ENCODE peak calls at places on chromosomes 7 and 10, in six cellular contexts. One of them, this sample, is unnamed.

GRCh38 chr7:28919510-28919909 is 38.6 kb downstream of the TRIL start:
- DNase-seq in NCI-H2081: no peak
- DNase-seq in activated naive CD4-positive, alpha-beta T cell: no peak
- DNase-seq in hepatocyte: peak; percentile 29
- DNase-seq in stimulated activated CD4-positive, alpha-beta T cell treated with anti-CD3 and anti-CD28 coated beads, Interleukin-12 subunit alpha, Interleukin-12 subunit beta, amount 100 ng/mL, for 48 hours: no peak
- DNase-seq in activated T-cell treated with anti-CD3 and anti-CD28 coated beads, Interleukin-2, amount 50 U/mL, for 1 hour: no peak
- DNase-seq in this sample: no peak

GRCh38 chr7:23915196-23915595 is 205.2 kb downstream of the STK31 start:
- DNase-seq in NCI-H2081: no peak
- DNase-seq in activated naive CD4-positive, alpha-beta T cell: no peak
- DNase-seq in hepatocyte: no peak
- DNase-seq in stimulated activated CD4-positive, alpha-beta T cell treated with anti-CD3 and anti-CD28 coated beads, Interleukin-12 subunit alpha, Interleukin-12 subunit beta, amount 100 ng/mL, for 48 hours: no peak
- DNase-seq in activated T-cell treated with anti-CD3 and anti-CD28 coated beads, Interleukin-2, amount 50 U/mL, for 1 hour: no peak
- DNase-seq in this sample: no peak

GRCh38 chr10:69489506-69490090 is 38.3 kb downstream of the TSPAN15 start:
- DNase-seq in NCI-H2081: no peak
- DNase-seq in activated naive CD4-positive, alpha-beta T cell: no peak
- DNase-seq in hepatocyte: no peak
- DNase-seq in stimulated activated CD4-positive, alpha-beta T cell treated with anti-CD3 and anti-CD28 coated beads, Interleukin-12 subunit alpha, Interleukin-12 subunit beta, amount 100 ng/mL, for 48 hours: no peak
- DNase-seq in activated T-cell treated with anti-CD3 and anti-CD28 coated beads, Interleukin-2, amount 50 U/mL, for 1 hour: no peak
- DNase-seq in this sample: no peak

GRCh38 chr10:24208661-24209420 is at the start of gene KIAA1217:
- DNase-seq in NCI-H2081: no peak
- DNase-seq in activated naive CD4-positive, alpha-beta T cell: no peak
- DNase-seq in hepatocyte: peak; percentile 75
- DNase-seq in stimulated activated CD4-positive, alpha-beta T cell treated with anti-CD3 and anti-CD28 coated beads, Interleukin-12 subunit alpha, Interleukin-12 subunit beta, amount 100 ng/mL, for 48 hours: peak; percentile 2
- DNase-seq in activated T-cell treated with anti-CD3 and anti-CD28 coated beads, Interleukin-2, amount 50 U/mL, for 1 hour: no peak
- DNase-seq in this sample: no peak

GRCh38 chr10:95391570-95392249 is 100.9 kb upstream of the PDLIM1 start:
- DNase-seq in NCI-H2081: no peak
- DNase-seq in activated naive CD4-positive, alpha-beta T cell: no peak
- DNase-seq in hepatocyte: peak; percentile 78
- DNase-seq in stimulated activated CD4-positive, alpha-beta T cell treated with anti-CD3 and anti-CD28 coated beads, Interleukin-12 subunit alpha, Interleukin-12 subunit beta, amount 100 ng/mL, for 48 hours: no peak
- DNase-seq in activated T-cell treated with anti-CD3 and anti-CD28 coated beads, Interleukin-2, amount 50 U/mL, for 1 hour: no peak
- DNase-seq in this sample: no peak

GRCh38 chr7:47227762-47228177 is 354.1 kb downstream of the TNS3 start:
- DNase-seq in NCI-H2081: no peak
- DNase-seq in activated naive CD4-positive, alpha-beta T cell: no peak
- DNase-seq in hepatocyte: peak; percentile 49
- DNase-seq in stimulated activated CD4-positive, alpha-beta T cell treated with anti-CD3 and anti-CD28 coated beads, Interleukin-12 subunit alpha, Interleukin-12 subunit beta, amount 100 ng/mL, for 48 hours: no peak
- DNase-seq in activated T-cell treated with anti-CD3 and anti-CD28 coated beads, Interleukin-2, amount 50 U/mL, for 1 hour: no peak
- DNase-seq in this sample: no peak

GRCh38 chr10:44911081-44911540 is at the start of gene TMEM72:
- DNase-seq in NCI-H2081: no peak
- DNase-seq in activated naive CD4-positive, alpha-beta T cell: no peak
- DNase-seq in hepatocyte: peak; percentile 79
- DNase-seq in stimulated activated CD4-positive, alpha-beta T cell treated with anti-CD3 and anti-CD28 coated beads, Interleukin-12 subunit alpha, Interleukin-12 subunit beta, amount 100 ng/mL, for 48 hours: no peak
- DNase-seq in activated T-cell treated with anti-CD3 and anti-CD28 coated beads, Interleukin-2, amount 50 U/mL, for 1 hour: no peak
- DNase-seq in this sample: no peak

GRCh38 chr7:87287738-87288341 is 57.6 kb upstream of the CROT start:
- DNase-seq in NCI-H2081: no peak
- DNase-seq in activated naive CD4-positive, alpha-beta T cell: no peak
- DNase-seq in hepatocyte: peak; percentile 16
- DNase-seq in stimulated activated CD4-positive, alpha-beta T cell treated with anti-CD3 and anti-CD28 coated beads, Interleukin-12 subunit alpha, Interleukin-12 subunit beta, amount 100 ng/mL, for 48 hours: no peak
- DNase-seq in activated T-cell treated with anti-CD3 and anti-CD28 coated beads, Interleukin-2, amount 50 U/mL, for 1 hour: no peak
- DNase-seq in this sample: no peak

GRCh38 chr10:114849674-114850073 is 28.1 kb downstream of the FHIP2A start:
- DNase-seq in NCI-H2081: no peak
- DNase-seq in activated naive CD4-positive, alpha-beta T cell: no peak
- DNase-seq in hepatocyte: no peak
- DNase-seq in stimulated activated CD4-positive, alpha-beta T cell treated with anti-CD3 and anti-CD28 coated beads, Interleukin-12 subunit alpha, Interleukin-12 subunit beta, amount 100 ng/mL, for 48 hours: no peak
- DNase-seq in activated T-cell treated with anti-CD3 and anti-CD28 coated beads, Interleukin-2, amount 50 U/mL, for 1 hour: no peak
- DNase-seq in this sample: no peak

GRCh38 chr10:25974897-25975459 is 40.9 kb downstream of the MYO3A start:
- DNase-seq in NCI-H2081: no peak
- DNase-seq in activated naive CD4-positive, alpha-beta T cell: no peak
- DNase-seq in hepatocyte: no peak
- DNase-seq in stimulated activated CD4-positive, alpha-beta T cell treated with anti-CD3 and anti-CD28 coated beads, Interleukin-12 subunit alpha, Interleukin-12 subunit beta, amount 100 ng/mL, for 48 hours: no peak
- DNase-seq in activated T-cell treated with anti-CD3 and anti-CD28 coated beads, Interleukin-2, amount 50 U/mL, for 1 hour: no peak
- DNase-seq in this sample: no peak

GRCh38 chr10:29648114-29648982 is 13.6 kb upstream of the SVIL start:
- DNase-seq in NCI-H2081: no peak
- DNase-seq in activated naive CD4-positive, alpha-beta T cell: no peak
- DNase-seq in hepatocyte: no peak
- DNase-seq in stimulated activated CD4-positive, alpha-beta T cell treated with anti-CD3 and anti-CD28 coated beads, Interleukin-12 subunit alpha, Interleukin-12 subunit beta, amount 100 ng/mL, for 48 hours: no peak
- DNase-seq in activated T-cell treated with anti-CD3 and anti-CD28 coated beads, Interleukin-2, amount 50 U/mL, for 1 hour: peak; percentile 42
- DNase-seq in this sample: no peak

GRCh38 chr10:130747946-130748345 is 563.6 kb downstream of the TCERG1L start:
- DNase-seq in NCI-H2081: no peak
- DNase-seq in activated naive CD4-positive, alpha-beta T cell: no peak
- DNase-seq in hepatocyte: no peak
- DNase-seq in stimulated activated CD4-positive, alpha-beta T cell treated with anti-CD3 and anti-CD28 coated beads, Interleukin-12 subunit alpha, Interleukin-12 subunit beta, amount 100 ng/mL, for 48 hours: no peak
- DNase-seq in activated T-cell treated with anti-CD3 and anti-CD28 coated beads, Interleukin-2, amount 50 U/mL, for 1 hour: no peak
- DNase-seq in this sample: no peak

GRCh38 chr10:61971016-61971350 is 69.5 kb downstream of the ARID5B start:
- DNase-seq in NCI-H2081: no peak
- DNase-seq in activated naive CD4-positive, alpha-beta T cell: no peak
- DNase-seq in hepatocyte: no peak
- DNase-seq in stimulated activated CD4-positive, alpha-beta T cell treated with anti-CD3 and anti-CD28 coated beads, Interleukin-12 subunit alpha, Interleukin-12 subunit beta, amount 100 ng/mL, for 48 hours: no peak
- DNase-seq in activated T-cell treated with anti-CD3 and anti-CD28 coated beads, Interleukin-2, amount 50 U/mL, for 1 hour: no peak
- DNase-seq in this sample: no peak

GRCh38 chr10:129741978-129742741 is 221.9 kb downstream of the EBF3 start:
- DNase-seq in NCI-H2081: no peak
- DNase-seq in activated naive CD4-positive, alpha-beta T cell: no peak
- DNase-seq in hepatocyte: no peak
- DNase-seq in stimulated activated CD4-positive, alpha-beta T cell treated with anti-CD3 and anti-CD28 coated beads, Interleukin-12 subunit alpha, Interleukin-12 subunit beta, amount 100 ng/mL, for 48 hours: no peak
- DNase-seq in activated T-cell treated with anti-CD3 and anti-CD28 coated beads, Interleukin-2, amount 50 U/mL, for 1 hour: no peak
- DNase-seq in this sample: no peak

GRCh38 chr10:132688580-132689420 is 97.1 kb downstream of the NKX6-2 start:
- DNase-seq in NCI-H2081: no peak
- DNase-seq in activated naive CD4-positive, alpha-beta T cell: no peak
- DNase-seq in hepatocyte: no peak
- DNase-seq in stimulated activated CD4-positive, alpha-beta T cell treated with anti-CD3 and anti-CD28 coated beads, Interleukin-12 subunit alpha, Interleukin-12 subunit beta, amount 100 ng/mL, for 48 hours: no peak
- DNase-seq in activated T-cell treated with anti-CD3 and anti-CD28 coated beads, Interleukin-2, amount 50 U/mL, for 1 hour: no peak
- DNase-seq in this sample: no peak

GRCh38 chr7:158377800-158378623 is 209.6 kb downstream of the PTPRN2 start:
- DNase-seq in NCI-H2081: no peak
- DNase-seq in activated naive CD4-positive, alpha-beta T cell: no peak
- DNase-seq in hepatocyte: peak; percentile 33
- DNase-seq in stimulated activated CD4-positive, alpha-beta T cell treated with anti-CD3 and anti-CD28 coated beads, Interleukin-12 subunit alpha, Interleukin-12 subunit beta, amount 100 ng/mL, for 48 hours: no peak
- DNase-seq in activated T-cell treated with anti-CD3 and anti-CD28 coated beads, Interleukin-2, amount 50 U/mL, for 1 hour: no peak
- DNase-seq in this sample: no peak

GRCh38 chr10:105146436-105146835 is 505.3 kb downstream of the SORCS3 start:
- DNase-seq in NCI-H2081: no peak
- DNase-seq in activated naive CD4-positive, alpha-beta T cell: no peak
- DNase-seq in hepatocyte: no peak
- DNase-seq in stimulated activated CD4-positive, alpha-beta T cell treated with anti-CD3 and anti-CD28 coated beads, Interleukin-12 subunit alpha, Interleukin-12 subunit beta, amount 100 ng/mL, for 48 hours: no peak
- DNase-seq in activated T-cell treated with anti-CD3 and anti-CD28 coated beads, Interleukin-2, amount 50 U/mL, for 1 hour: no peak
- DNase-seq in this sample: no peak

GRCh38 chr7:151621961-151622360 is 102.3 kb upstream of the RHEB start:
- DNase-seq in NCI-H2081: no peak
- DNase-seq in activated naive CD4-positive, alpha-beta T cell: no peak
- DNase-seq in hepatocyte: no peak
- DNase-seq in stimulated activated CD4-positive, alpha-beta T cell treated with anti-CD3 and anti-CD28 coated beads, Interleukin-12 subunit alpha, Interleukin-12 subunit beta, amount 100 ng/mL, for 48 hours: no peak
- DNase-seq in activated T-cell treated with anti-CD3 and anti-CD28 coated beads, Interleukin-2, amount 50 U/mL, for 1 hour: no peak
- DNase-seq in this sample: no peak

GRCh38 chr10:13078912-13079775 is 20.8 kb upstream of the OPTN start:
- DNase-seq in NCI-H2081: no peak
- DNase-seq in activated naive CD4-positive, alpha-beta T cell: no peak
- DNase-seq in hepatocyte: peak; percentile 87
- DNase-seq in stimulated activated CD4-positive, alpha-beta T cell treated with anti-CD3 and anti-CD28 coated beads, Interleukin-12 subunit alpha, Interleukin-12 subunit beta, amount 100 ng/mL, for 48 hours: no peak
- DNase-seq in activated T-cell treated with anti-CD3 and anti-CD28 coated beads, Interleukin-2, amount 50 U/mL, for 1 hour: no peak
- DNase-seq in this sample: no peak

GRCh38 chr10:98080474-98080873 is 50.1 kb upstream of the CRTAC1 start:
- DNase-seq in NCI-H2081: no peak
- DNase-seq in activated naive CD4-positive, alpha-beta T cell: no peak
- DNase-seq in hepatocyte: no peak
- DNase-seq in stimulated activated CD4-positive, alpha-beta T cell treated with anti-CD3 and anti-CD28 coated beads, Interleukin-12 subunit alpha, Interleukin-12 subunit beta, amount 100 ng/mL, for 48 hours: no peak
- DNase-seq in activated T-cell treated with anti-CD3 and anti-CD28 coated beads, Interleukin-2, amount 50 U/mL, for 1 hour: no peak
- DNase-seq in this sample: no peak

GRCh38 chr10:127678091-127678490 is 58.9 kb upstream of the FOXI2 start:
- DNase-seq in NCI-H2081: no peak
- DNase-seq in activated naive CD4-positive, alpha-beta T cell: no peak
- DNase-seq in hepatocyte: no peak
- DNase-seq in stimulated activated CD4-positive, alpha-beta T cell treated with anti-CD3 and anti-CD28 coated beads, Interleukin-12 subunit alpha, Interleukin-12 subunit beta, amount 100 ng/mL, for 48 hours: no peak
- DNase-seq in activated T-cell treated with anti-CD3 and anti-CD28 coated beads, Interleukin-2, amount 50 U/mL, for 1 hour: no peak
- DNase-seq in this sample: no peak

GRCh38 chr10:127349737-127350136 is 153.3 kb upstream of the INSYN2A start:
- DNase-seq in NCI-H2081: no peak
- DNase-seq in activated naive CD4-positive, alpha-beta T cell: no peak
- DNase-seq in hepatocyte: no peak
- DNase-seq in stimulated activated CD4-positive, alpha-beta T cell treated with anti-CD3 and anti-CD28 coated beads, Interleukin-12 subunit alpha, Interleukin-12 subunit beta, amount 100 ng/mL, for 48 hours: no peak
- DNase-seq in activated T-cell treated with anti-CD3 and anti-CD28 coated beads, Interleukin-2, amount 50 U/mL, for 1 hour: no peak
- DNase-seq in this sample: no peak

GRCh38 chr10:93515963-93516450 is 19.6 kb downstream of the CEP55 start:
- DNase-seq in NCI-H2081: no peak
- DNase-seq in activated naive CD4-positive, alpha-beta T cell: no peak
- DNase-seq in hepatocyte: no peak
- DNase-seq in stimulated activated CD4-positive, alpha-beta T cell treated with anti-CD3 and anti-CD28 coated beads, Interleukin-12 subunit alpha, Interleukin-12 subunit beta, amount 100 ng/mL, for 48 hours: no peak
- DNase-seq in activated T-cell treated with anti-CD3 and anti-CD28 coated beads, Interleukin-2, amount 50 U/mL, for 1 hour: no peak
- DNase-seq in this sample: no peak

GRCh38 chr7:11748884-11749283 is 83.1 kb downstream of the THSD7A start:
- DNase-seq in NCI-H2081: no peak
- DNase-seq in activated naive CD4-positive, alpha-beta T cell: no peak
- DNase-seq in hepatocyte: peak; percentile 18
- DNase-seq in stimulated activated CD4-positive, alpha-beta T cell treated with anti-CD3 and anti-CD28 coated beads, Interleukin-12 subunit alpha, Interleukin-12 subunit beta, amount 100 ng/mL, for 48 hours: no peak
- DNase-seq in activated T-cell treated with anti-CD3 and anti-CD28 coated beads, Interleukin-2, amount 50 U/mL, for 1 hour: no peak
- DNase-seq in this sample: no peak

GRCh38 chr10:36256166-36256565 is 614.1 kb upstream of the FZD8 start:
- DNase-seq in NCI-H2081: no peak
- DNase-seq in activated naive CD4-positive, alpha-beta T cell: no peak
- DNase-seq in hepatocyte: peak; percentile 52
- DNase-seq in stimulated activated CD4-positive, alpha-beta T cell treated with anti-CD3 and anti-CD28 coated beads, Interleukin-12 subunit alpha, Interleukin-12 subunit beta, amount 100 ng/mL, for 48 hours: no peak
- DNase-seq in activated T-cell treated with anti-CD3 and anti-CD28 coated beads, Interleukin-2, amount 50 U/mL, for 1 hour: no peak
- DNase-seq in this sample: no peak

GRCh38 chr7:50227623-50228618 is 76.6 kb upstream of the IKZF1 start:
- DNase-seq in NCI-H2081: no peak
- DNase-seq in activated naive CD4-positive, alpha-beta T cell: no peak
- DNase-seq in hepatocyte: no peak
- DNase-seq in stimulated activated CD4-positive, alpha-beta T cell treated with anti-CD3 and anti-CD28 coated beads, Interleukin-12 subunit alpha, Interleukin-12 subunit beta, amount 100 ng/mL, for 48 hours: no peak
- DNase-seq in activated T-cell treated with anti-CD3 and anti-CD28 coated beads, Interleukin-2, amount 50 U/mL, for 1 hour: no peak
- DNase-seq in this sample: no peak

GRCh38 chr10:46551701-46552525 is 4.5 kb downstream of the GPRIN2 start:
- DNase-seq in NCI-H2081: no peak
- DNase-seq in activated naive CD4-positive, alpha-beta T cell: no peak
- DNase-seq in hepatocyte: no peak
- DNase-seq in stimulated activated CD4-positive, alpha-beta T cell treated with anti-CD3 and anti-CD28 coated beads, Interleukin-12 subunit alpha, Interleukin-12 subunit beta, amount 100 ng/mL, for 48 hours: no peak
- DNase-seq in activated T-cell treated with anti-CD3 and anti-CD28 coated beads, Interleukin-2, amount 50 U/mL, for 1 hour: no peak
- DNase-seq in this sample: no peak

GRCh38 chr10:962342-962741 is 25.9 kb upstream of the GTPBP4 start:
- DNase-seq in NCI-H2081: no peak
- DNase-seq in activated naive CD4-positive, alpha-beta T cell: no peak
- DNase-seq in hepatocyte: no peak
- DNase-seq in stimulated activated CD4-positive, alpha-beta T cell treated with anti-CD3 and anti-CD28 coated beads, Interleukin-12 subunit alpha, Interleukin-12 subunit beta, amount 100 ng/mL, for 48 hours: no peak
- DNase-seq in activated T-cell treated with anti-CD3 and anti-CD28 coated beads, Interleukin-2, amount 50 U/mL, for 1 hour: no peak
- DNase-seq in this sample: no peak

GRCh38 chr10:70500812-70501301 is 22.3 kb downstream of the PALD1 start:
- DNase-seq in NCI-H2081: no peak
- DNase-seq in activated naive CD4-positive, alpha-beta T cell: no peak
- DNase-seq in hepatocyte: no peak
- DNase-seq in stimulated activated CD4-positive, alpha-beta T cell treated with anti-CD3 and anti-CD28 coated beads, Interleukin-12 subunit alpha, Interleukin-12 subunit beta, amount 100 ng/mL, for 48 hours: no peak
- DNase-seq in activated T-cell treated with anti-CD3 and anti-CD28 coated beads, Interleukin-2, amount 50 U/mL, for 1 hour: no peak
- DNase-seq in this sample: no peak

GRCh38 chr7:54864718-54865117 is 105.7 kb upstream of the SEC61G start:
- DNase-seq in NCI-H2081: no peak
- DNase-seq in activated naive CD4-positive, alpha-beta T cell: no peak
- DNase-seq in hepatocyte: no peak
- DNase-seq in stimulated activated CD4-positive, alpha-beta T cell treated with anti-CD3 and anti-CD28 coated beads, Interleukin-12 subunit alpha, Interleukin-12 subunit beta, amount 100 ng/mL, for 48 hours: no peak
- DNase-seq in activated T-cell treated with anti-CD3 and anti-CD28 coated beads, Interleukin-2, amount 50 U/mL, for 1 hour: no peak
- DNase-seq in this sample: no peak

GRCh38 chr7:151925446-151926335 is 30.6 kb upstream of the GALNTL5 start:
- DNase-seq in NCI-H2081: peak; percentile 96
- DNase-seq in activated naive CD4-positive, alpha-beta T cell: no peak
- DNase-seq in hepatocyte: no peak
- DNase-seq in stimulated activated CD4-positive, alpha-beta T cell treated with anti-CD3 and anti-CD28 coated beads, Interleukin-12 subunit alpha, Interleukin-12 subunit beta, amount 100 ng/mL, for 48 hours: peak; percentile 3
- DNase-seq in activated T-cell treated with anti-CD3 and anti-CD28 coated beads, Interleukin-2, amount 50 U/mL, for 1 hour: no peak
- DNase-seq in this sample: no peak

GRCh38 chr10:3783721-3784432 is 1.1 kb downstream of the KLF6 start:
- DNase-seq in NCI-H2081: peak; percentile 73
- DNase-seq in activated naive CD4-positive, alpha-beta T cell: no peak
- DNase-seq in hepatocyte: peak; percentile 64
- DNase-seq in stimulated activated CD4-positive, alpha-beta T cell treated with anti-CD3 and anti-CD28 coated beads, Interleukin-12 subunit alpha, Interleukin-12 subunit beta, amount 100 ng/mL, for 48 hours: no peak
- DNase-seq in activated T-cell treated with anti-CD3 and anti-CD28 coated beads, Interleukin-2, amount 50 U/mL, for 1 hour: peak; percentile 60
- DNase-seq in this sample: no peak

GRCh38 chr10:114709966-114710365 is 51.9 kb upstream of the ABLIM1 start:
- DNase-seq in NCI-H2081: no peak
- DNase-seq in activated naive CD4-positive, alpha-beta T cell: no peak
- DNase-seq in hepatocyte: no peak
- DNase-seq in stimulated activated CD4-positive, alpha-beta T cell treated with anti-CD3 and anti-CD28 coated beads, Interleukin-12 subunit alpha, Interleukin-12 subunit beta, amount 100 ng/mL, for 48 hours: no peak
- DNase-seq in activated T-cell treated with anti-CD3 and anti-CD28 coated beads, Interleukin-2, amount 50 U/mL, for 1 hour: no peak
- DNase-seq in this sample: no peak

GRCh38 chr7:55961994-55962393 is 2.4 kb upstream of the NIPSNAP2 start:
- DNase-seq in NCI-H2081: no peak
- DNase-seq in activated naive CD4-positive, alpha-beta T cell: no peak
- DNase-seq in hepatocyte: no peak
- DNase-seq in stimulated activated CD4-positive, alpha-beta T cell treated with anti-CD3 and anti-CD28 coated beads, Interleukin-12 subunit alpha, Interleukin-12 subunit beta, amount 100 ng/mL, for 48 hours: no peak
- DNase-seq in activated T-cell treated with anti-CD3 and anti-CD28 coated beads, Interleukin-2, amount 50 U/mL, for 1 hour: no peak
- DNase-seq in this sample: no peak

GRCh38 chr10:107733731-107734130 is 569.2 kb upstream of the SORCS1 start:
- DNase-seq in NCI-H2081: no peak
- DNase-seq in activated naive CD4-positive, alpha-beta T cell: no peak
- DNase-seq in hepatocyte: no peak
- DNase-seq in stimulated activated CD4-positive, alpha-beta T cell treated with anti-CD3 and anti-CD28 coated beads, Interleukin-12 subunit alpha, Interleukin-12 subunit beta, amount 100 ng/mL, for 48 hours: no peak
- DNase-seq in activated T-cell treated with anti-CD3 and anti-CD28 coated beads, Interleukin-2, amount 50 U/mL, for 1 hour: no peak
- DNase-seq in this sample: no peak

GRCh38 chr7:75732764-75733630 is 5.7 kb downstream of the HIP1 start:
- DNase-seq in NCI-H2081: no peak
- DNase-seq in activated naive CD4-positive, alpha-beta T cell: no peak
- DNase-seq in hepatocyte: peak; percentile 32
- DNase-seq in stimulated activated CD4-positive, alpha-beta T cell treated with anti-CD3 and anti-CD28 coated beads, Interleukin-12 subunit alpha, Interleukin-12 subunit beta, amount 100 ng/mL, for 48 hours: no peak
- DNase-seq in activated T-cell treated with anti-CD3 and anti-CD28 coated beads, Interleukin-2, amount 50 U/mL, for 1 hour: no peak
- DNase-seq in this sample: no peak

This sample was measured in D721Med.